ENCODE peak calls at places on chromosomes 7 and 10, in four cellular contexts. One of them, this sample, is unnamed.

GRCh38 chr10:92124020-92124419 is 166.9 kb downstream of the CPEB3 start:
- DNase-seq in adrenal gland: no peak
- DNase-seq in epithelial cell of proximal tubule: no peak
- DNase-seq in colonic mucosa: no peak
- DNase-seq in this sample: no peak

GRCh38 chr10:103706760-103707159 is 148.6 kb downstream of the SH3PXD2A start:
- DNase-seq in adrenal gland: no peak
- DNase-seq in colonic mucosa: no peak
- DNase-seq in epithelial cell of proximal tubule: no peak
- DNase-seq in this sample: no peak

GRCh38 chr7:80611779-80612178 is 26.7 kb upstream of the CD36 start:
- DNase-seq in colonic mucosa: no peak
- DNase-seq in adrenal gland: peak; percentile 88
- DNase-seq in epithelial cell of proximal tubule: no peak
- DNase-seq in this sample: no peak

GRCh38 chr7:3425087-3425486 is 124.0 kb downstream of the SDK1 start:
- DNase-seq in colonic mucosa: no peak
- DNase-seq in adrenal gland: no peak
- DNase-seq in epithelial cell of proximal tubule: no peak
- DNase-seq in this sample: no peak

GRCh38 chr7:42174391-42174848 is 62.6 kb downstream of the GLI3 start:
- DNase-seq in colonic mucosa: no peak
- DNase-seq in epithelial cell of proximal tubule: no peak
- DNase-seq in adrenal gland: peak; percentile 39
- DNase-seq in this sample: no peak

GRCh38 chr7:135747366-135747765 is 1.2 kb downstream of the FAM180A start:
- DNase-seq in epithelial cell of proximal tubule: no peak
- DNase-seq in adrenal gland: no peak
- DNase-seq in colonic mucosa: no peak
- DNase-seq in this sample: no peak

GRCh38 chr7:155166673-155167370 is 96.7 kb downstream of the HTR5A start:
- DNase-seq in epithelial cell of proximal tubule: no peak
- DNase-seq in colonic mucosa: no peak
- DNase-seq in adrenal gland: peak; percentile 93
- DNase-seq in this sample: peak; percentile 53

GRCh38 chr7:63037242-63037641 is 961.4 kb upstream of the ZNF722 start:
- DNase-seq in epithelial cell of proximal tubule: no peak
- DNase-seq in colonic mucosa: no peak
- DNase-seq in adrenal gland: no peak
- DNase-seq in this sample: no peak

GRCh38 chr7:78345293-78345692 is 546.7 kb downstream of the PHTF2 start:
- DNase-seq in epithelial cell of proximal tubule: no peak
- DNase-seq in adrenal gland: no peak
- DNase-seq in colonic mucosa: no peak
- DNase-seq in this sample: no peak

GRCh38 chr7:157932498-157933218 is 595.9 kb downstream of the DNAJB6 start:
- DNase-seq in colonic mucosa: no peak
- DNase-seq in adrenal gland: no peak
- DNase-seq in epithelial cell of proximal tubule: no peak
- DNase-seq in this sample: no peak

GRCh38 chr10:124158592-124158991 is 65.2 kb upstream of the CHST15 start:
- DNase-seq in colonic mucosa: no peak
- DNase-seq in epithelial cell of proximal tubule: no peak
- DNase-seq in adrenal gland: no peak
- DNase-seq in this sample: no peak

GRCh38 chr10:9331583-9332008 is 1277.1 kb downstream of the GATA3 start:
- DNase-seq in adrenal gland: no peak
- DNase-seq in colonic mucosa: no peak
- DNase-seq in epithelial cell of proximal tubule: peak; percentile 23
- DNase-seq in this sample: no peak

GRCh38 chr10:71368639-71369038 is 28.1 kb upstream of the CDH23 start:
- DNase-seq in adrenal gland: no peak
- DNase-seq in colonic mucosa: no peak
- DNase-seq in epithelial cell of proximal tubule: no peak
- DNase-seq in this sample: no peak

GRCh38 chr10:11505636-11506035 is 105.8 kb downstream of the USP6NL start:
- DNase-seq in adrenal gland: no peak
- DNase-seq in epithelial cell of proximal tubule: no peak
- DNase-seq in colonic mucosa: no peak
- DNase-seq in this sample: no peak

GRCh38 chr10:60524541-60524940 is 134.9 kb upstream of the ANK3 start:
- DNase-seq in adrenal gland: no peak
- DNase-seq in colonic mucosa: no peak
- DNase-seq in epithelial cell of proximal tubule: no peak
- DNase-seq in this sample: no peak

GRCh38 chr7:151876899-151877777 is at the start of gene PRKAG2:
- DNase-seq in epithelial cell of proximal tubule: no peak
- DNase-seq in adrenal gland: peak; percentile 61
- DNase-seq in colonic mucosa: peak; percentile 77
- DNase-seq in this sample: peak; percentile 84

GRCh38 chr10:21401196-21401595 is 124.3 kb downstream of the SKIDA1 start:
- DNase-seq in epithelial cell of proximal tubule: peak; percentile 86
- DNase-seq in adrenal gland: peak; percentile 60
- DNase-seq in colonic mucosa: no peak
- DNase-seq in this sample: no peak

DNA sequence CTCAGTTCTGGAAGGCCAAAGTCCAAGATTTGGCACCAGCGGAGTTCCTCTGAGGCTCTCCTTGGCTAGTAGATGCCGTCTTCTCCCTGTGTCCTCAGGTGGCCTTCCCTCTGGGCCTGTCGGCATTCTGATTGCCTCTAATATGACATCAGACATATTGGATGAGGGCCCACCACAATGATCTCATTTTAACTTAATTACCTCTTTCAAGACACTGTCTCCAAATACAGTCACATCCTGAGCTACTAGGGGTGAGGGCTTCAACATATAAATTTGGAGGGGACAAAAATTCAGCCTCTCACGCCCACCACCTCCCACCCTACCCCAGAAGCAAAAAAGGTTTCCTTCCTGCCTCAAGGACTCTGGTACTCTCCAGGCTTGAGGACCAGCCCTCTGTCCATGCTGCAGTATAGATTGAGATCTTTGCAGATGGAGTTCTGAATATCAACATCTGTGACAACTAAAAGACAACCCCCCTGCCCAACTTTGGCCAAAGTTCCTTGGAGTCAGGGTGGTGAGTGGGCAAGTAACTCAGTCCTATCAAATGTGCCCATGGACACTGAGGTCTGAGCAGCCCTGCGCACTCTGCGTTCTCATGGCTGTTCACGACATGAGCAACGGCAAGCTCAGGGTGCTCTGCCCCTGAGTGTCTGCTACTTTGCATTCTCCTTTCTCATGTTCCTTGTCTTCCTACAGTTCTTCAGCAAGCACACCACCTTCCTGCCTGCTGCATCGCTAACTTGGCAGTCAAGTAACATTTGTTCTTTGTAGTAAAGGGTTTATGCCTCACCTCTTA is 11.5 kb downstream of the TMEM176B start:
- DNase-seq in colonic mucosa: peak; percentile 56
- DNase-seq in epithelial cell of proximal tubule: no peak
- DNase-seq in adrenal gland: peak; percentile 53
- DNase-seq in this sample: no peak
- H3K4me3 ChIP-seq in colonic mucosa: no peak overlapping the region
- H3K4me3 ChIP-seq in epithelial cell of proximal tubule: no peak overlapping the region
- H3K4me3 ChIP-seq in adrenal gland: no peak overlapping the region
- H3K4me3 ChIP-seq in this sample: no peak overlapping the region

DNA sequence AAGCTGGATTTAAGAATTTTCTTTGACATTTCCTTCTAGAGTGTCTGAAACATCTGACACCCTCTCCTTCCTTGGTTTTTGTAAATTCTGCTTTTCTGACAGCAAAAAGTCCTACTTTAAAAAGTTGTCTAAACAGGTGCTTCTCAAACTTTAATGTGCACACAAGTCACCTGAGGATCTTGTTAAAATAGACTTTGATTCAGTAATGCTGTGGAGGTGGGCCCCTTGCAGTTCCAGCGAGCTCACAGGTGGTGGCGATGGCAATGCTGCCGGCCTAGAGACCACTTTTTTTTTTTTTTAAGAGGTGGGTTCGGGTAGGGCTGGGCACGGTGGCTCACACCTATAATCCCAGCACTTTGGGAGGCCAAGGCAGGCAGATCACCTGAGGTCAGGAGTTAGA is 77.1 kb downstream of the ABCC2 start:
- DNase-seq in epithelial cell of proximal tubule: no peak
- DNase-seq in colonic mucosa: no peak
- DNase-seq in adrenal gland: no peak
- DNase-seq in this sample: no peak
- TF ChIP-seq CTCF in epithelial cell of proximal tubule: peak; percentile 56
- TF ChIP-seq CTCF in colonic mucosa: no peak
- TF ChIP-seq CTCF in adrenal gland: no peak
- TF ChIP-seq CTCF in this sample: no peak

DNA sequence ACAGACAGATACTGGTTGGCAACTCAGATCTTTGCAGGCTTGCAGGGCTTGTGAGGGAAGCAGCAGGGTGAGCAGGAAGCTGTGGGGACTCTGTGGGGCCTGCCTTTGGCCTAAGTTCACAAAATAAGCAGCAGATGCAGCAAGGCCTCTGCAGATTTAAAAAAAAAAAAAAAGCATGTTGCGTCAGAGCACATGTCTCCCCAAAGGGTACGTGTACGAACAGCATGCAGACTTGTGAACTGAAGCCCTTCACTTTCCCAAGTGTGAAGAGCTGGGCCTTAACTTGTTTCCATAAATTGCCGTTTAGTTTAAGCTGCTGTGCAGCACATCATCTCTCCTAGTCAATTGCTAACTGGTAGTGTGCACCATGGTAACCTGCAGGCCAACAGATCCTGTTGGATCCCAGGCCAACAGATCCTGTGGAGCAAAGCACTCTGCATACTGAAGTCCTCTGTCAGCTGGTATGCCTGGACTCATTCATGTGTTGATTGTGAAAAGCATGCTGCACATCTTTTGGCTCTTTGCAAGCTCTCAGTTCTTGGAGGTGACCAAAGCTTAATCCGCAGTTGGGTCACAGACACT is 10.8 kb upstream of the XPNPEP1 start:
- DNase-seq in colonic mucosa: no peak
- DNase-seq in adrenal gland: no peak
- DNase-seq in epithelial cell of proximal tubule: no peak
- DNase-seq in this sample: peak; percentile 40
- H3K4me3 ChIP-seq in colonic mucosa: no peak overlapping the region
- H3K4me3 ChIP-seq in adrenal gland: no peak overlapping the region
- H3K4me3 ChIP-seq in epithelial cell of proximal tubule: no peak overlapping the region
- H3K4me3 ChIP-seq in this sample: no peak overlapping the region

GRCh38 chr7:7595451-7595850 is 28.8 kb downstream of the MIOS start:
- DNase-seq in adrenal gland: no peak
- DNase-seq in epithelial cell of proximal tubule: no peak
- DNase-seq in colonic mucosa: no peak
- DNase-seq in this sample: no peak
- TF ChIP-seq CTCF in adrenal gland: peak; percentile 56
- TF ChIP-seq CTCF in epithelial cell of proximal tubule: no peak
- TF ChIP-seq CTCF in colonic mucosa: no peak
- TF ChIP-seq CTCF in this sample: peak; percentile 51

GRCh38 chr10:100653957-100654834 is 91.2 kb upstream of the PAX2 start:
- DNase-seq in epithelial cell of proximal tubule: no peak
- DNase-seq in colonic mucosa: no peak
- DNase-seq in adrenal gland: no peak
- DNase-seq in this sample: no peak

GRCh38 chr10:100654835-100655759 is 90.3 kb upstream of the PAX2 start:
- DNase-seq in colonic mucosa: no peak
- DNase-seq in adrenal gland: no peak
- DNase-seq in epithelial cell of proximal tubule: no peak
- DNase-seq in this sample: no peak

GRCh38 chr10:100658269-100658668 is 87.1 kb upstream of the PAX2 start:
- DNase-seq in colonic mucosa: no peak
- DNase-seq in epithelial cell of proximal tubule: no peak
- DNase-seq in adrenal gland: no peak
- DNase-seq in this sample: no peak

GRCh38 chr10:100656479-100656878 is 88.9 kb upstream of the PAX2 start:
- DNase-seq in adrenal gland: peak; percentile 24
- DNase-seq in colonic mucosa: no peak
- DNase-seq in epithelial cell of proximal tubule: no peak
- DNase-seq in this sample: no peak

DNA sequence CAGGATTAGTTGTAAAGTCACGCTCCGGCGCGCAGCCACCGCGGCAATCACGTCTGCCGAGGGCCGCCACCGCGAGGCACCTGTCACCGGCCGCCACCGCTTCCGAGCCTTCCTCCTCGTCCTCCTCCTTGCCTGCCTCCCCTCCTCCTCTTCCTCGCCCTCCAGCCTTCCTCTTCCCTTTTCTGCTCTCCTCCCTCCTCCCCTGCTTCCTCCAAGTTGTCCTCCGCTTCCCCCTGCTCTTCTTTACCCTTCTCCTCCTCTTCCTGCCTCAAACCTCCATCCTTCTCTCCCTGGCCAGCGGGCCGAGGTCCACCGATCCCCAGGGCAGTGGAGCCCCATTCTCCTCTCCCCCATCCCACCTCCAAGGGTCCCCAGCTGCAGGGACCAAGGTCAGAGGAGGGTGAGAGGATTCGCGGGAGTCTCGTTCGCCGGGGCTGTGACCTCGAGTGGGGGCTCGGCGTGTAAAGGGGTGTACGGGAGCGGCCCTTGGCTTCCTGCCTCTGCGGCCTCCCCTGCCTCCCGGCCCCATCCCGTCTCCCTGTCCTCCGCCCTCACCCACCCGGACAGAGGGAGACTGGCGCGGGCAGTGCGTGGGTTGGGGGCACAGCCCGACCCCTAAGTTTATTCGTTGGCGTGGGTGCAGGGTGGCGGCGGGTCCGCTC is 89.5 kb upstream of the PAX2 start:
- DNase-seq in adrenal gland: no peak
- DNase-seq in colonic mucosa: no peak
- DNase-seq in epithelial cell of proximal tubule: no peak
- DNase-seq in this sample: no peak
- H3K4me3 ChIP-seq in adrenal gland: no peak overlapping the region
- H3K4me3 ChIP-seq in colonic mucosa: no peak overlapping the region
- H3K4me3 ChIP-seq in epithelial cell of proximal tubule: peak overlapping the region; percentile 30
- H3K4me3 ChIP-seq in this sample: peak overlapping the region; percentile 28

DNA sequence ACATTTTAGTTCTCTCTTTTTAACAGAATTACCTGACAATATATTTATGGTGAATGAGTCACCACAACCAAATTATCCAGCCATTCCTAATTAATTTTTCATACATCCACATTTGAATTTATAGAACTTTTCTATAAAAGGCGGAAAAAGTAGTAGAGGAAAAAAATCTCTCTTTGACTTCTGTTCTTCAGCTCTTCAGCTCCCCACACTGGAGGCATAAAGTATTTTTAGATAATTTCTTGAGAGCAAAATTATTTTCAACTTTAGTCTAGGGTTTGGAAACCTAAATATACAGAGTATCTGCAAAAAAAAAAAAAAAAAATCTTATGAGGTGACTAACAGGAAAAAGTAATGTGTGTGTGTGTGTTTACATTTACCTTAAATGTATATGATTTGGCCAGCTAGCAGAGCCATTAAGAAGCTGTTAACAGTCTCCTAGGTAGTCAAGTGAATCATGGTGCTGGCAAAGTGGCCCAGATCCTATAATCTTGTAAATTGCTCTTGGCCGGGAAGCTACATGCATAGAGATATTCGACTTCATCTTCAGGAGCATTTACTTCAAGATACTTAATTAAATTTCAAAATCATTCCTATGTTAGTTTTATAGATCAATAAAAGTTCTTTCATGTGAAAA is 383.1 kb upstream of the STEAP1 start:
- DNase-seq in colonic mucosa: no peak
- DNase-seq in adrenal gland: no peak
- DNase-seq in epithelial cell of proximal tubule: no peak
- DNase-seq in this sample: no peak
- TF ChIP-seq CTCF in colonic mucosa: no peak
- TF ChIP-seq CTCF in adrenal gland: no peak
- TF ChIP-seq CTCF in epithelial cell of proximal tubule: peak; percentile 50
- TF ChIP-seq CTCF in this sample: no peak